ENCODE peak calls at places on chromosomes 13 and 19, in four cellular contexts. Y is IMR-90, O is H9, P is mesenchymal stem cell. F is an unnamed sample.

GRCh38 chr13:113802090-113802531 is 43.1 kb downstream of the TMEM255B start:
- DNase-seq in Y (peak), O (peak), P (peak), F (peak)

GRCh38 chr13:44300895-44301638 is 72.6 kb upstream of the SERP2 start:
- DNase-seq in Y (peak), O (no peak), P (peak), F (no peak)

GRCh38 chr19:19342086-19343015 is 21.7 kb downstream of the MAU2 start:
- DNase-seq in Y (peak), O (peak), P (peak), F (peak)

GRCh38 chr19:18469245-18470107 is 31.5 kb upstream of the ISYNA1 start:
- DNase-seq in Y (peak), O (peak), P (peak), F (no peak)

GRCh38 chr19:38793671-38794070 is 4.7 kb downstream of the LGALS7B start:
- DNase-seq in Y (no peak), O (no peak), P (no peak), F (no peak)

GRCh38 chr13:35785563-35786327 is 309.3 kb upstream of the MAB21L1 start:
- DNase-seq in Y (no peak), O (no peak), P (no peak), F (no peak)

GRCh38 chr13:111516712-111517640 is 196.5 kb downstream of the TEX29 start:
- DNase-seq in Y (no peak), O (peak), P (no peak), F (no peak)

GRCh38 chr13:112896736-112897602 is 72.0 kb upstream of the MCF2L start:
- DNase-seq in Y (no peak), O (no peak), P (no peak), F (no peak)

GRCh38 chr13:84563611-84564010 is 681.3 kb upstream of the SLITRK1 start:
- DNase-seq in Y (no peak), O (no peak), P (no peak), F (no peak)

GRCh38 chr13:91357613-91358383 is 10.3 kb downstream of the MIR17HG start:
- DNase-seq in Y (no peak), O (no peak), P (no peak), F (no peak)

GRCh38 chr19:48999481-49000325 is 6.0 kb downstream of the RUVBL2 start:
- DNase-seq in Y (peak), O (peak), P (peak), F (peak)

GRCh38 chr19:49469828-49470614 is 4.0 kb upstream of the FLT3LG start:
- DNase-seq in Y (peak), O (peak), P (peak), F (no peak)

GRCh38 chr19:55648657-55649578 is 906 bp downstream of the CCDC106 start:
- DNase-seq in Y (no peak), O (no peak), P (no peak), F (no peak)

GRCh38 chr13:114106526-114106925 is 25.9 kb downstream of the RASA3 start:
- DNase-seq in Y (no peak), O (no peak), P (no peak), F (no peak)

GRCh38 chr13:87877477-87877876 is 206.3 kb downstream of the SLITRK5 start:
- DNase-seq in Y (no peak), O (no peak), P (no peak), F (no peak)

GRCh38 chr13:66216723-66217122 is 1013.4 kb downstream of the PCDH9 start:
- DNase-seq in Y (no peak), O (no peak), P (no peak), F (no peak)

GRCh38 chr19:6020972-6021805 is 43.2 kb upstream of the RANBP3 start:
- DNase-seq in Y (no peak), O (no peak), P (no peak), F (no peak)

GRCh38 chr13:98173431-98173921 is 3.6 kb downstream of the RNF113B start:
- DNase-seq in Y (peak), O (no peak), P (peak), F (no peak)

GRCh38 chr13:32454886-32455593 is 27.1 kb upstream of the N4BP2L1 start:
- DNase-seq in Y (no peak), O (no peak), P (no peak), F (no peak)

GRCh38 chr13:114112826-114113322 is 19.5 kb downstream of the RASA3 start:
- DNase-seq in Y (no peak), O (no peak), P (peak), F (no peak)

GRCh38 chr13:92769064-92769463 is 457.5 kb upstream of the GPC6 start:
- DNase-seq in Y (peak), O (no peak), P (peak), F (no peak)

GRCh38 chr19:51272183-51272817 is 21.4 kb downstream of the SIGLECL1 start:
- DNase-seq in Y (no peak), O (no peak), P (no peak), F (no peak)

GRCh38 chr19:45423033-45423588 is 606 bp downstream of the ERCC1 start:
- DNase-seq in Y (no peak), O (no peak), P (no peak), F (no peak)

GRCh38 chr19:17243340-17243853 is 2.3 kb downstream of the NR2F6 start:
- DNase-seq in Y (no peak), O (no peak), P (no peak), F (no peak)

GRCh38 chr13:44040070-44040753 is 160.5 kb downstream of the LACC1 start:
- DNase-seq in Y (peak), O (no peak), P (peak), F (no peak)

GRCh38 chr13:53004605-53005004 is 24.0 kb upstream of the OLFM4 start:
- DNase-seq in Y (no peak), O (no peak), P (no peak), F (no peak)

GRCh38 chr13:103883152-103883551 is 816.9 kb upstream of the SLC10A2 start:
- DNase-seq in Y (peak), O (peak), P (peak), F (peak)

GRCh38 chr19:49528211-49528771 is 488 bp downstream of the RCN3 start:
- DNase-seq in Y (peak), O (no peak), P (peak), F (no peak)

GRCh38 chr19:49114630-49115363 is 627 bp downstream of the LIN7B start:
- DNase-seq in Y (peak), O (peak), P (peak), F (peak)

GRCh38 chr19:56477429-56478338 is 539 bp upstream of the ZNF667 start:
- DNase-seq in Y (peak), O (peak), P (peak), F (peak)

GRCh38 chr13:97911311-97912138 is 42.0 kb upstream of the IPO5 start:
- DNase-seq in Y (peak), O (peak), P (no peak), F (no peak)

GRCh38 chr13:112175162-112176075 is 108.5 kb downstream of the SOX1 start:
- DNase-seq in Y (no peak), O (no peak), P (no peak), F (no peak)

GRCh38 chr13:107867701-107868661 is 347.4 kb downstream of the LIG4 start:
- DNase-seq in Y (peak), O (peak), P (peak), F (peak)

GRCh38 chr13:43567608-43568007 is 219.2 kb downstream of the ENOX1 start:
- DNase-seq in Y (peak), O (no peak), P (peak), F (no peak)

GRCh38 chr19:858868-859843 is at the start of gene CFD:
- DNase-seq in Y (no peak), O (no peak), P (no peak), F (no peak)
- H2AFZ ChIP-seq in Y (peak), O (no peak), P (no peak), F (peak)

GRCh38 chr13:72217142-72217541 is 350.1 kb upstream of the DACH1 start:
- DNase-seq in Y (no peak), O (no peak), P (no peak), F (no peak)
- H2BK5ac ChIP-seq in Y (no peak), O (no peak), P (no peak), F (no peak)

GRCh38 chr13:99639126-99639525 is 137.9 kb downstream of the TM9SF2 start:
- DNase-seq in Y (no peak), O (no peak), P (no peak), F (no peak)
- H2AFZ ChIP-seq in Y (no peak), O (no peak), P (no peak), F (no peak)

GRCh38 chr13:27028683-27029480 is 142.7 kb downstream of the USP12 start:
- DNase-seq in Y (no peak), O (no peak), P (no peak), F (no peak)
- H2BK5ac ChIP-seq in Y (no peak), O (no peak), P (no peak), F (no peak)

DNA sequence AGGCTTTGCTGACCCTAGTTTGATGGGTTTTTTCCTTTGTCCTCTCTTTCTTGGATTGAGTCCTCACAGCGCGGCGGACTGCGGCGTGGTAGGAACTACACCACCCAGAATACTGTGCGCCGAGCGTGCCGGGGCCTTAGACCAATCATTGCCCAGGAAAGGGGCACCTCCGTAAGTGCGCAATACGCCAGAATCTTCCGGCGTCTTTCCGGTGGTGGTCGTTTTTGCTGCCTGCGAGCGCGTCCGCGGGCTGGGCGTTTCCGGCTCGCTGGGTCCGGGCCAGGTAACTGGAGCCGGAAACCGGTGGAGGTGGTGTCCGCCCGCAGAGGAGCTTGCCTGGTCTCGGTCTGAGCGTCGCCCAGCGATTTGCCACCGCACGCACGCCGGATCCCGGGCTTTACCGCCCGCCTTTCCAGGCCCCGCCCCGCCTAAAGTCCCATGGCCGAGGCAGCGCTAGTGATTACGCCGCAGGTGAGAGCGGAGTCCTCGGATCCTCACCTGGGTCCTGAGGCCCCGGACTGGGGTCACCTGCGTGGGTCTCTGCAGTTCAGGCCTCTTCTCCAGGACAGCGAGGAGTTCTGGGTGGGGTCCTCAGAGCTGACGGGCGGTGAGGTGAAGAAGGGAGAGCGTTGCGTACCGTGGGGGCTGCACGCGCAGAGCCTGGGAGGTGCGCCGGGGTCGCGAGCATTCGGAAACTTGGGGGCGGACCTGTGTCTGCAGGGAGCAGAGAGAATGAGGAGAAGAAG is at the start of gene ZNF549:
- DNase-seq in Y (peak), O (peak), P (peak), F (peak)
- H2AFZ ChIP-seq in Y (peak), O (no peak), P (peak), F (peak)

GRCh38 chr19:1905071-1905862 is at the start of the genes ADAT3 and SCAMP4:
- DNase-seq in Y (peak), O (peak), P (peak), F (peak)

GRCh38 chr19:1901940-1902404 is 3.2 kb upstream of the ADAT3 start:
- DNase-seq in Y (no peak), O (no peak), P (no peak), F (no peak)

GRCh38 chr19:1905863-1906375 is 720 bp downstream of the ADAT3 start:
- DNase-seq in Y (no peak), O (no peak), P (no peak), F (no peak)

GRCh38 chr19:1906985-1907562 is 1.9 kb downstream of the ADAT3 start:
- DNase-seq in Y (no peak), O (no peak), P (no peak), F (no peak)

GRCh38 chr19:1904385-1905070 is 671 bp upstream of the ADAT3 start:
- DNase-seq in Y (no peak), O (peak), P (peak), F (peak)
- H2BK5ac ChIP-seq in Y (no peak), O (no peak), P (no peak), F (no peak)

DNA sequence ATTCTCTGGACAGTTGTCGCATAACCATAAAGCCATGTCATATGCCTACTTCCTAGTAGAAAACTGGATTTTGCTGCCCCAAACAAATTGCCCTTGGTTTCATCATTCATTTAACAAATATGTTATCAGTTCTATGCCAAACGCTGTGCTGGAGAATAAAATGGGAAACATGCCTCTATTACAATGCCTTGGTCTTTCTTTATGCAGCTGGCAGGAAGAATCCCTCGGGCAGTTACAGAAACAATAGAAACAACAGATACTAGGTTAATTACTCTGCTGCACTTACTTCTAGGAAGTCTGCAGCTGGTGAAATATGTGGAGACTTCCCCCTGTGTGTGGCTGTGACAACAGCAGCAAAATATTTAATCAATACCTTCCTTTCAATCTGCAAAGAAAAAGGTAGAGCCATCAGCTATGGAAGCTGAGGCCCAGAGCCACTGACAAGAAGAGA is 10.0 kb downstream of the STOML3 start:
- DNase-seq in Y (no peak), O (no peak), P (no peak), F (peak)
- H2AFZ ChIP-seq in Y (no peak), O (no peak), P (no peak), F (peak)

GRCh38 chr13:99972190-99972731 is 694 bp upstream of the ZIC5 start:
- DNase-seq in Y (no peak), O (peak), P (no peak), F (no peak)

GRCh38 chr13:99969368-99969933 is 2.1 kb downstream of the ZIC5 start:
- DNase-seq in Y (no peak), O (no peak), P (no peak), F (no peak)

GRCh38 chr13:99971576-99972189 is at the start of gene ZIC5:
- DNase-seq in Y (no peak), O (peak), P (no peak), F (peak)

GRCh38 chr13:99969934-99970760 is 1.4 kb downstream of the ZIC5 start:
- DNase-seq in Y (no peak), O (peak), P (no peak), F (no peak)

GRCh38 chr13:99970761-99971575 is 599 bp downstream of the ZIC5 start:
- DNase-seq in Y (no peak), O (peak), P (no peak), F (no peak)
- H2BK5ac ChIP-seq in Y (no peak), O (no peak), P (no peak), F (peak)

GRCh38 chr19:35783469-35784400 is 8.4 kb downstream of the ARHGAP33 start:
- DNase-seq in Y (no peak), O (peak), P (no peak), F (no peak)

GRCh38 chr19:35784401-35785086 is 9.2 kb downstream of the ARHGAP33 start:
- DNase-seq in Y (no peak), O (peak), P (no peak), F (no peak)

GRCh38 chr19:35781650-35782049 is 6.3 kb downstream of the ARHGAP33 start:
- DNase-seq in Y (no peak), O (no peak), P (no peak), F (no peak)

GRCh38 chr19:35780717-35781116 is 5.4 kb downstream of the ARHGAP33 start:
- DNase-seq in Y (no peak), O (no peak), P (no peak), F (no peak)

DNA sequence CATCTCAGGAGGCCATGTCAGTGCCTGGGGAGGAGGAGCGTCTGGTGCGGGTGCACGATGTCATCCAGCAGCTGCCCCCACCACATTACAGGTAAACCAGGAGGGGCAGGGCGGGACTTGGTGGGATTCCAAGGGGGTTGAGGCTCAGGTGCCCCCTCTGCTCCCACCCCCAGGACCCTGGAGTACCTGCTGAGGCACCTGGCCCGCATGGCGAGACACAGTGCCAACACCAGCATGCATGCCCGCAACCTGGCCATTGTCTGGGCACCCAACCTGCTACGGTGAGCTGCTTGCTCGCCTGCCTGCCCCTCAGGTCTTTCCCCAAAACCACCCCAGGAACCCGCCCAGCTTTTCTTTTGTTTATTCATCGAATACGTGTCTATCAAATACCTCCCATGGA is 7.2 kb downstream of the ARHGAP33 start:
- DNase-seq in Y (no peak), O (no peak), P (no peak), F (no peak)
- H2AFZ ChIP-seq in Y (no peak), O (no peak), P (peak), F (no peak)

DNA sequence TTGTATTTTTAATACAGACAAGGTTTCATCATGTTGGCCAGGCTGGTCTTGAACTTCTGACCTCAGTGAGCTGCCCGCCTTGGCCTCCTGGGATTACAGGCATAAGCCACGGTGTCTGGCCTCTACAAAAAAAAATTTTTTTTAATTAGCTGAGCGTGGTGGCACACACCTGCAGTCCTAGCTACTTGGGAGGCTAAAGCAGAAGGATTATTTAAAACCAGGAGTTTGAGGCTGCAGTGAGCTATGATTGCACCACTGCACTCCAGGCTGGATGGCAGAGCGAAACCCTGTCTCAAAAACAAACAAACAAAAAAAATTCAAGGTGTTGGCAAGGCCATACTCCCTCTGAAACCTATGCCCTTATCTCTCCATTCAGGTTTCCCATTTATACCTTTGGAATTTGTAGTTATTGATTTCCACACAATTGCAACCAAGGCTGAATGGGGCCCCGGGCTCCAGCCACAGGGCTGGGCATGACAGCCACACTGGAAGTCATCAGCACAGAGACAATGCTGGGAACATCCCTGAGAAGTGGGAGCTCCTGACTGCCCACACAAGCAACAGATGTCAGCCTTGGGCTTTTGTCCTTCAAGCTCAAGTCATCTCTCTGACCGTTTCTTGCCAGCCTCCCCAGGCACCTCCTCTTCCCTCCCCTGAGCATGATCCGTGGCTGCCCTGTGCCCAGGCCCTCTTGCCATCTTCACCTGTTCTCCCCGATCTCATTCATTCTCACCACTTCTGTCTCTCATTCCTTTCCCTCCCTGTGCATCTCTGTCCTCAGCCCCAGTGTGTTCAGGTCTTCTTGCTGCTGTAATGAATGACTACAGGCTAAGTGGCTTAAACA is 27.2 kb upstream of the CALM3 start:
- DNase-seq in Y (no peak), O (no peak), P (no peak), F (no peak)
- H2BK5ac ChIP-seq in Y (no peak), O (no peak), P (no peak), F (no peak)